ENCODE peak calls at places on chromosomes 16 and 17, in five cellular contexts. One of them, this sample, is unnamed.

GRCh38 chr17:73492802-73493139 is 151.5 kb downstream of the SDK2 start:
- DNase-seq in CD8-positive, alpha-beta T cell: no peak
- DNase-seq in fibroblast of lung: no peak
- DNase-seq in GM12864: no peak
- DNase-seq in osteoblast: peak
- DNase-seq in this sample: no peak

GRCh38 chr17:39618252-39618913 is 8.4 kb upstream of the PPP1R1B start:
- DNase-seq in CD8-positive, alpha-beta T cell: no peak
- DNase-seq in fibroblast of lung: no peak
- DNase-seq in GM12864: no peak
- DNase-seq in osteoblast: peak
- DNase-seq in this sample: no peak

GRCh38 chr17:69325518-69326301 is 1.2 kb downstream of the ABCA5 start:
- DNase-seq in CD8-positive, alpha-beta T cell: no peak
- DNase-seq in fibroblast of lung: no peak
- DNase-seq in GM12864: no peak
- DNase-seq in osteoblast: peak
- DNase-seq in this sample: no peak

GRCh38 chr16:30741461-30741914 is 6.7 kb upstream of the PHKG2 start:
- DNase-seq in CD8-positive, alpha-beta T cell: no peak
- DNase-seq in fibroblast of lung: peak
- DNase-seq in GM12864: no peak
- DNase-seq in osteoblast: peak
- DNase-seq in this sample: no peak

GRCh38 chr17:30551666-30552339 is 74.6 kb downstream of the GOSR1 start:
- DNase-seq in CD8-positive, alpha-beta T cell: no peak
- DNase-seq in fibroblast of lung: no peak
- DNase-seq in GM12864: no peak
- DNase-seq in osteoblast: no peak
- DNase-seq in this sample: peak

GRCh38 chr17:82959242-82959930 is 119.6 kb upstream of the ZNF750 start:
- DNase-seq in CD8-positive, alpha-beta T cell: no peak
- DNase-seq in fibroblast of lung: no peak
- DNase-seq in GM12864: no peak
- DNase-seq in osteoblast: peak
- DNase-seq in this sample: no peak

GRCh38 chr16:89366561-89367537 is 123.5 kb downstream of the ANKRD11 start:
- DNase-seq in CD8-positive, alpha-beta T cell: no peak
- DNase-seq in fibroblast of lung: no peak
- DNase-seq in GM12864: no peak
- DNase-seq in osteoblast: peak
- DNase-seq in this sample: no peak

GRCh38 chr17:55161935-55162555 is 102.7 kb upstream of the HLF start:
- DNase-seq in CD8-positive, alpha-beta T cell: no peak
- DNase-seq in fibroblast of lung: peak
- DNase-seq in GM12864: no peak
- DNase-seq in osteoblast: peak
- DNase-seq in this sample: no peak

GRCh38 chr17:4156750-4157381 is 13.9 kb downstream of the CYB5D2 start:
- DNase-seq in CD8-positive, alpha-beta T cell: no peak
- DNase-seq in fibroblast of lung: no peak
- DNase-seq in GM12864: no peak
- DNase-seq in osteoblast: peak
- DNase-seq in this sample: no peak

GRCh38 chr17:2040942-2041560 is 771 bp upstream of the OVCA2 start:
- DNase-seq in CD8-positive, alpha-beta T cell: no peak
- DNase-seq in fibroblast of lung: no peak
- DNase-seq in GM12864: no peak
- DNase-seq in osteoblast: no peak
- DNase-seq in this sample: no peak

GRCh38 chr17:56679148-56679766 is 85.8 kb downstream of the NOG start:
- DNase-seq in CD8-positive, alpha-beta T cell: no peak
- DNase-seq in fibroblast of lung: peak
- DNase-seq in GM12864: no peak
- DNase-seq in osteoblast: peak
- DNase-seq in this sample: no peak

GRCh38 chr16:86353185-86353584 is 157.1 kb upstream of the FOXF1 start:
- DNase-seq in CD8-positive, alpha-beta T cell: no peak
- DNase-seq in fibroblast of lung: peak
- DNase-seq in GM12864: no peak
- DNase-seq in osteoblast: no peak
- DNase-seq in this sample: peak

GRCh38 chr17:77045441-77046041 is 95.2 kb upstream of the SEC14L1 start:
- DNase-seq in CD8-positive, alpha-beta T cell: no peak
- DNase-seq in fibroblast of lung: peak
- DNase-seq in GM12864: no peak
- DNase-seq in osteoblast: peak
- DNase-seq in this sample: no peak

GRCh38 chr17:77054926-77055325 is 85.8 kb upstream of the SEC14L1 start:
- DNase-seq in CD8-positive, alpha-beta T cell: no peak
- DNase-seq in fibroblast of lung: no peak
- DNase-seq in GM12864: no peak
- DNase-seq in osteoblast: no peak
- DNase-seq in this sample: no peak

GRCh38 chr17:77049440-77049839 is 91.3 kb upstream of the SEC14L1 start:
- DNase-seq in CD8-positive, alpha-beta T cell: no peak
- DNase-seq in fibroblast of lung: peak
- DNase-seq in GM12864: no peak
- DNase-seq in osteoblast: peak
- DNase-seq in this sample: no peak
- TF ChIP-seq CTCF in CD8-positive, alpha-beta T cell: no peak
- TF ChIP-seq CTCF in fibroblast of lung: no peak
- TF ChIP-seq CTCF in GM12864: no peak
- TF ChIP-seq CTCF in osteoblast: no peak
- TF ChIP-seq CTCF in this sample: no peak

GRCh38 chr17:47618416-47618815 is 31.3 kb upstream of the KPNB1 start:
- DNase-seq in CD8-positive, alpha-beta T cell: no peak
- DNase-seq in fibroblast of lung: no peak
- DNase-seq in GM12864: no peak
- DNase-seq in osteoblast: no peak
- DNase-seq in this sample: no peak
- TF ChIP-seq CTCF in CD8-positive, alpha-beta T cell: no peak
- TF ChIP-seq CTCF in fibroblast of lung: peak
- TF ChIP-seq CTCF in GM12864: peak
- TF ChIP-seq CTCF in osteoblast: peak
- TF ChIP-seq CTCF in this sample: peak

GRCh38 chr16:2531696-2532493 is 687 bp upstream of the CEMP1 start:
- DNase-seq in CD8-positive, alpha-beta T cell: peak
- DNase-seq in fibroblast of lung: peak
- DNase-seq in GM12864: peak
- DNase-seq in osteoblast: peak
- DNase-seq in this sample: peak
- TF ChIP-seq CTCF in CD8-positive, alpha-beta T cell: no peak
- TF ChIP-seq CTCF in fibroblast of lung: no peak
- TF ChIP-seq CTCF in GM12864: no peak
- TF ChIP-seq CTCF in osteoblast: no peak
- TF ChIP-seq CTCF in this sample: no peak

GRCh38 chr17:21358185-21358584 is 18.0 kb upstream of the KCNJ12 start:
- DNase-seq in CD8-positive, alpha-beta T cell: no peak
- DNase-seq in fibroblast of lung: no peak
- DNase-seq in GM12864: no peak
- DNase-seq in osteoblast: peak
- DNase-seq in this sample: no peak

GRCh38 chr17:21359483-21359840 is 16.7 kb upstream of the KCNJ12 start:
- DNase-seq in CD8-positive, alpha-beta T cell: no peak
- DNase-seq in fibroblast of lung: no peak
- DNase-seq in GM12864: no peak
- DNase-seq in osteoblast: peak
- DNase-seq in this sample: no peak

GRCh38 chr17:21358682-21359482 is 17.3 kb upstream of the KCNJ12 start:
- DNase-seq in CD8-positive, alpha-beta T cell: no peak
- DNase-seq in fibroblast of lung: peak
- DNase-seq in GM12864: no peak
- DNase-seq in osteoblast: peak
- DNase-seq in this sample: no peak

GRCh38 chr17:21361020-21361809 is 14.9 kb upstream of the KCNJ12 start:
- DNase-seq in CD8-positive, alpha-beta T cell: no peak
- DNase-seq in fibroblast of lung: no peak
- DNase-seq in GM12864: no peak
- DNase-seq in osteoblast: peak
- DNase-seq in this sample: no peak

DNA sequence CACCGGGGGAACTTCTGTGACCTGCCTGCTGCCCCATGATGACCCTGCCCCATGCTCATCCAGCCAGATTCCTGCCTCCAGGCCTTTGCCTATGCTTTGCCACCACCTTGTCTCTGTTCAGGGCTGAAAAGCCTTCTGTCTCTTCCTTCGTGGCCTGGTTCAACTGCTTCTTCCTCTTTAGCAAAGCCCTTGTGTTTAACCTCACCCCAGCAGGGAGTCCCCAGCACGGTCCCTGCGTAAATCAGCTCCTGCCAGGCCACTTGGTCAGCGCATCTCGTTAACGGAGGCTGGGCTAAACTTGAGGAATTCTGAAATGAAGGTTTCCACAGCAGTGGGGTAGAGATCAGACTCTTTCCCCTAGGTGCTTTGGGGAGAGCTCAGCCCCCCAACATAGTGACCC is 16.1 kb upstream of the KCNJ12 start:
- DNase-seq in CD8-positive, alpha-beta T cell: no peak
- DNase-seq in fibroblast of lung: no peak
- DNase-seq in GM12864: no peak
- DNase-seq in osteoblast: no peak
- DNase-seq in this sample: no peak
- TF ChIP-seq CTCF in CD8-positive, alpha-beta T cell: no peak
- TF ChIP-seq CTCF in fibroblast of lung: no peak
- TF ChIP-seq CTCF in GM12864: no peak
- TF ChIP-seq CTCF in osteoblast: no peak
- TF ChIP-seq CTCF in this sample: no peak